ENCODE peak calls at places on chromosomes 5 and 9, in nine cellular contexts. S is mammary epithelial cell, Q is GM23338, W is HepG2, X is endothelial cell of umbilical vein, P is astrocyte, H is hepatocyte, R is GM12878, K is A673. U is an unnamed sample.
A peak's percentile ranks its signal among the peaks of the same experiment; 100 is the strongest.

GRCh38 chr9:131101207-131101964 is 5.1 kb downstream of the AIF1L start:
- DNase-seq in W (no peak), P (no peak), R (no peak), K (no peak), H (no peak), S (no peak), Q (no peak), X (no peak), U (no peak)

GRCh38 chr5:143679777-143680176 is 132.2 kb upstream of the HMHB1 start:
- DNase-seq in S (peak; percentile 21), W (peak; percentile 63), K (no peak), X (no peak), H (no peak), R (no peak), P (no peak), Q (no peak), U (no peak)

GRCh38 chr5:35229076-35230042 is 928 bp downstream of the PRLR start:
- DNase-seq in W (peak; percentile 58), K (no peak), H (peak; percentile 77), P (no peak), R (no peak), S (peak; percentile 9), X (no peak), Q (peak; percentile 87), U (no peak)

GRCh38 chr9:82903503-82903902 is 159.4 kb downstream of the RASEF start:
- DNase-seq in X (no peak), Q (peak; percentile 32), S (no peak), R (no peak), H (no peak), W (no peak), K (no peak), P (peak; percentile 4), U (no peak)

GRCh38 chr9:136587944-136588662 is 42.3 kb upstream of the NOTCH1 start:
- DNase-seq in W (no peak), S (no peak), R (no peak), P (no peak), X (peak; percentile 15), K (peak; percentile 97), H (no peak), Q (peak; percentile 99), U (peak; percentile 40)

GRCh38 chr5:108655750-108656450 is 91.8 kb upstream of the FER start:
- DNase-seq in K (no peak), H (peak; percentile 28), X (no peak), R (no peak), Q (no peak), P (peak; percentile 68), S (peak; percentile 75), W (no peak), U (no peak)

GRCh38 chr9:121075251-121076036 is 689 bp downstream of the CNTRL start:
- DNase-seq in Q (peak; percentile 27), H (peak; percentile 22), K (no peak), X (no peak), R (no peak), W (no peak), S (no peak), P (no peak), U (no peak)

GRCh38 chr5:156366536-156366935 is 39.6 kb downstream of the SGCD start:
- DNase-seq in P (peak; percentile 21), H (no peak), S (no peak), R (no peak), Q (no peak), K (no peak), X (no peak), W (no peak), U (no peak)

GRCh38 chr9:112094948-112095779 is 79.9 kb downstream of the SUSD1 start:
- DNase-seq in K (no peak), P (no peak), X (peak; percentile 13), R (no peak), S (no peak), H (peak; percentile 17), Q (no peak), W (no peak), U (no peak)

GRCh38 chr5:13508559-13508958 is 435.9 kb downstream of the DNAH5 start:
- DNase-seq in H (no peak), S (peak; percentile 46), R (no peak), K (no peak), W (no peak), X (no peak), Q (no peak), P (no peak), U (no peak)

GRCh38 chr5:11076945-11077613 is 316.0 kb upstream of the DAP start:
- DNase-seq in W (no peak), K (no peak), S (no peak), Q (no peak), X (no peak), P (no peak), H (no peak), R (no peak), U (no peak)

GRCh38 chr5:178227138-178227659 is 5.4 kb downstream of the PHYKPL start:
- DNase-seq in Q (no peak), K (no peak), P (peak; percentile 44), X (no peak), H (no peak), R (no peak), S (no peak), W (no peak), U (no peak)

DNA sequence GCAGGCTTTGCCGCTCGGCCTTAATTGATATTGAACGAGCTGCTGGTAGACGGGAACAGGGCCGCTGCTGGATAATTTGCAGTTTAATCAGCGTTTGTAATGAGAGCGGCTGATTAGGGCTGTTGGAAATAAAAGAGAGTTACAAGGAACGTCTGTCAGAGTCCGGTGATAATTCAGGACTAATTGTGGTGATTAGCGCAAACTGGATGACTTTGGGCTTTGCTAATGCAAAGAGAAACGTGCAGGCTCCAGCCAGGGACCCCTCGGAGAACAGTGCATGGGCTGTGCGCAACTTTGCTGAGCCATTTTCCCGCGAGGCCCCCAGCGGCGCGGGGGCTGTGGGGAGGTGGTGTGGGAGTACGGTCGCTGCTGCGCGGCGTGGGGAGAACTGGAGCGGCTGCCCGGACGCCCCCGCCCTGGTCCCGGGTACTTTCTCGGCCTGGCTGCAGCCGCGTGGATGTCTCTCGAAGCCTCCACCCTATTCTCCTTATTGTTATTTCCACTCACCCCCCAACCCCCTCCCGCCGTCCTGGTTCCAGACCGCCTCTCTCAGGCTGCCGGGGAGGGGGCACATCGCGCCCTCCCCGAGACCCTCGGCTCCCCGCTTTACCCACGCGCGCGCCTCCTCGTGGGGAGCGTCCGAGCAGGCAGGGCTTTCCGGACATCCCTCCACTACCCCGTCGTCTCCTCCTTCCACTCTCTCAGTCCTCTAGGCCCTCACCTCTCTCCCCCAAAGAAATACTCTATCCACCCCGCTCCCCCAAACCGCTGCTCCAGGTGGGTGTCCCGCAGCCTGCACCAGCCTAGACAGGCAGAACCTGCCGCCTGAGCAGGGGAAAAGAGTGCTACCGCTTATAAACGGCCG is 68.5 kb upstream of the TBCA start:
- DNase-seq in R (no peak), X (peak; percentile 26), Q (peak; percentile 41), H (no peak), K (no peak), W (no peak), P (no peak), S (no peak), U (no peak)
- TF ChIP-seq EZH2 in R (no peak), X (peak; percentile 30), Q (peak; percentile 99), H (no peak), K (no peak), W (no peak), P (no peak), S (no peak), U (no peak)

GRCh38 chr9:34522971-34523797 is at the start of gene ENHO:
- DNase-seq in P (peak; percentile 56), Q (peak; percentile 94), S (peak; percentile 88), H (peak; percentile 94), X (peak; percentile 94), K (peak; percentile 92), R (no peak), W (peak; percentile 65), U (no peak)
- H3K27ac ChIP-seq in P (no peak within 1 kb of the TSS), Q (no peak within 1 kb of the TSS), S (no peak within 1 kb of the TSS), H (no peak within 1 kb of the TSS), X (no peak within 1 kb of the TSS), K (no peak within 1 kb of the TSS), R (no peak within 1 kb of the TSS), W (no peak within 1 kb of the TSS), U (no peak within 1 kb of the TSS)

GRCh38 chr9:138060365-138060764 is 182.8 kb downstream of the CACNA1B start:
- DNase-seq in R (no peak), K (no peak), X (no peak), S (no peak), P (no peak), H (no peak), Q (no peak), W (no peak), U (no peak)

GRCh38 chr9:138057726-138058125 is 180.1 kb downstream of the CACNA1B start:
- DNase-seq in S (no peak), K (no peak), W (no peak), R (no peak), X (no peak), Q (no peak), P (no peak), H (no peak), U (no peak)

GRCh38 chr9:138060881-138061280 is 183.3 kb downstream of the CACNA1B start:
- DNase-seq in H (no peak), X (no peak), Q (no peak), P (no peak), K (no peak), R (no peak), W (no peak), S (no peak), U (no peak)

GRCh38 chr9:138058181-138058580 is 180.6 kb downstream of the CACNA1B start:
- DNase-seq in H (no peak), Q (no peak), W (no peak), R (no peak), K (no peak), S (no peak), X (no peak), P (no peak), U (no peak)

DNA sequence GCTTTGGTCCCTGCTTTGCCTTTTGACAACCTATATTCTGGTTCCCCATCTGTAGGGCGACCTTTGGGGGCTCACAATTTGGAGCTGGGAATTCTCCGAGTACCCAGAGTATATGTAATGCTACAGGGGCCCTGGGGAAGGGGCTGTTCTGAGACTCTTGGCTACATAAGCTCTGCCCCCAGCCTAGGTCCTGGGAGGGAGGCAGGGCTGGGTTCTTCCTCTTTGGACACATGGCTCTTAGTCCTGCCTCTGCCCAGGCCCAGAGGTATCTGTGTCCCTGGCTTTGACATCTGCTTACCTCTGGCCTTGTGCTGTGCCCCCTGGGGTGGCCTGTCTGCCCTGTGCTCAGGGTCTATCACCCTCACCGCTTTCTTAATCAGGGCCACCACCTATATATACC is 181.6 kb downstream of the CACNA1B start:
- DNase-seq in S (no peak), R (no peak), W (no peak), K (no peak), X (no peak), Q (no peak), P (no peak), H (no peak), U (no peak)
- TF ChIP-seq EZH2 in S (no peak), R (no peak), W (no peak), K (no peak), X (no peak), Q (no peak), P (no peak), H (no peak), U (no peak)

GRCh38 chr5:5371005-5371404 is 51.5 kb upstream of the ICE1 start:
- DNase-seq in W (no peak), Q (no peak), S (no peak), P (no peak), H (no peak), X (no peak), R (no peak), K (no peak), U (no peak)
- H3K27ac ChIP-seq in W (no peak overlapping the region), Q (no peak overlapping the region), S (no peak overlapping the region), P (no peak overlapping the region), H (no peak overlapping the region), X (no peak overlapping the region), R (no peak overlapping the region), K (no peak overlapping the region), U (no peak overlapping the region)

GRCh38 chr5:88675159-88675757 is 207.7 kb downstream of the MEF2C start:
- DNase-seq in P (peak; percentile 72), S (no peak), H (no peak), R (no peak), X (no peak), Q (no peak), K (peak; percentile 68), W (no peak), U (no peak)
- TF ChIP-seq EZH2 in P (no peak), S (peak; percentile 98), H (no peak), R (peak; percentile 58), X (peak; percentile 90), Q (peak; percentile 81), K (no peak), W (peak; percentile 67), U (no peak)

U was measured in SK-N-MC.